ENCODE peak calls at places on chromosome 18, in five cellular contexts. Y is AG04450, U is GM23248, H is tibial artery, B is ovary. C is an unnamed sample.

GRCh38 chr18:50126466-50126865 is 68.5 kb downstream of the MYO5B start:
- DNase-seq in Y (no peak), U (no peak), H (no peak), B (no peak), C (no peak)

GRCh38 chr18:50388988-50389387 is 14.1 kb downstream of the SKA1 start:
- DNase-seq in Y (no peak), U (no peak), H (no peak), B (no peak), C (no peak)

GRCh38 chr18:58247363-58247834 is 203.4 kb downstream of the NEDD4L start:
- DNase-seq in Y (no peak), U (peak; percentile 50), H (no peak), B (no peak), C (no peak)

GRCh38 chr18:55321268-55322175 is 266.5 kb downstream of the TCF4 start:
- DNase-seq in Y (peak; percentile 75), U (peak; percentile 95), H (peak; percentile 92), B (peak; percentile 90), C (peak; percentile 72)

GRCh38 chr18:51857989-51858388 is 482.0 kb upstream of the DCC start:
- DNase-seq in Y (no peak), U (no peak), H (no peak), B (no peak), C (no peak)

GRCh38 chr18:79871481-79872091 is 73.8 kb downstream of the KCNG2 start:
- DNase-seq in Y (no peak), U (no peak), H (no peak), B (no peak), C (no peak)

GRCh38 chr18:3093624-3094354 is 80.8 kb upstream of the LPIN2 start:
- DNase-seq in Y (no peak), U (no peak), H (no peak), B (no peak), C (no peak)

GRCh38 chr18:79754022-79754761 is 43.5 kb upstream of the KCNG2 start:
- DNase-seq in Y (no peak), U (no peak), H (peak; percentile 40), B (no peak), C (no peak)

GRCh38 chr18:6406910-6407470 is 7.7 kb downstream of the L3MBTL4 start:
- DNase-seq in Y (no peak), U (no peak), H (no peak), B (no peak), C (no peak)

GRCh38 chr18:44973282-44973681 is 292.6 kb downstream of the SETBP1 start:
- DNase-seq in Y (no peak), U (no peak), H (no peak), B (no peak), C (no peak)

GRCh38 chr18:43159091-43159490 is 43.6 kb upstream of the RIT2 start:
- DNase-seq in Y (no peak), U (peak; percentile 6), H (no peak), B (no peak), C (no peak)

GRCh38 chr18:79139206-79139605 is 70.0 kb downstream of the ATP9B start:
- DNase-seq in Y (peak; percentile 32), U (no peak), H (no peak), B (no peak), C (no peak)

GRCh38 chr18:32440478-32440877 is 30.2 kb downstream of the GAREM1 start:
- DNase-seq in Y (no peak), U (no peak), H (no peak), B (no peak), C (no peak)

GRCh38 chr18:59718108-59719057 is 21.2 kb upstream of the CCBE1 start:
- DNase-seq in Y (peak; percentile 86), U (peak; percentile 89), H (no peak), B (no peak), C (no peak)

GRCh38 chr18:74598350-74599001 is 806 bp downstream of the ZNF407 start:
- DNase-seq in Y (no peak), U (peak; percentile 69), H (peak; percentile 71), B (peak; percentile 28), C (peak; percentile 55)

GRCh38 chr18:46481048-46481846 is 175.8 kb downstream of the LOXHD1 start:
- DNase-seq in Y (peak; percentile 18), U (peak; percentile 51), H (no peak), B (no peak), C (peak; percentile 6)

GRCh38 chr18:72544092-72544886 is at the start of gene CBLN2:
- DNase-seq in Y (peak; percentile 8), U (peak; percentile 79), H (no peak), B (no peak), C (peak; percentile 35)

GRCh38 chr18:70464343-70465114 is 175.7 kb downstream of the SOCS6 start:
- DNase-seq in Y (no peak), U (peak; percentile 85), H (peak; percentile 72), B (peak; percentile 38), C (peak; percentile 62)

GRCh38 chr18:71028285-71028762 is 739.5 kb downstream of the SOCS6 start:
- DNase-seq in Y (no peak), U (no peak), H (no peak), B (no peak), C (peak; percentile 56)

GRCh38 chr18:54926593-54927297 is 32.5 kb downstream of the CCDC68 start:
- DNase-seq in Y (no peak), U (peak; percentile 42), H (no peak), B (no peak), C (no peak)

GRCh38 chr18:26710460-26711096 is 154.9 kb downstream of the AQP4 start:
- DNase-seq in Y (no peak), U (no peak), H (no peak), B (no peak), C (no peak)

GRCh38 chr18:6414723-6415362 is at the start of gene L3MBTL4:
- DNase-seq in Y (no peak), U (peak; percentile 6), H (no peak), B (peak; percentile 74), C (peak; percentile 68)

DNA sequence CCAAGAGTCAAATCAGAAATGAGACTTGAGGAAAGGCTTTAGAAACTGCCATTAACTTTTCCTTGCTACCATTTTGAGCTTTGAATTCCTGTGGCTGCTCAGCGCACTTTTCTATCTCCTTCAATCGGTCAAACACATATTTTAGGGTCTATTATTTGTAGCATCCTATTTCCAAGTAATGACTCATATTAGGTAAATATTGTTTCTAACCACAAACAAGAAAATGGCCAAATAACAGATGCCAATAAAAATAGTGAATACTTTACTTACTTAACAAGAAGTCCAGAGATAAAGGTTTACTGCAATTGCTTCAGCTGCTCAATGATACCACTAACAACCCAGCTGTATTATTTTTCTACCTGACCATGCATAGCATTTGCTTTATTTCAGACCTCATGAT is 29.7 kb upstream of the CCDC178 start:
- DNase-seq in Y (no peak), U (no peak), H (no peak), B (no peak), C (no peak)
- H3K27ac ChIP-seq in Y (no peak overlapping the region), U (no peak overlapping the region), H (no peak overlapping the region), B (no peak overlapping the region), C (no peak overlapping the region)

GRCh38 chr18:10504723-10505122 is 21.1 kb upstream of the NAPG start:
- DNase-seq in Y (no peak), U (no peak), H (no peak), B (no peak), C (no peak)
- H3K9me3 ChIP-seq in Y (peaks cover 20% of the 10 kb centered on the region), U (no peaks in the 10 kb centered on the region), H (no peaks in the 10 kb centered on the region), B (no peaks in the 10 kb centered on the region), C (no peaks in the 10 kb centered on the region)

GRCh38 chr18:48728204-48728833 is 189.5 kb downstream of the CTIF start:
- DNase-seq in Y (peak; percentile 88), U (peak; percentile 97), H (peak; percentile 78), B (no peak), C (peak; percentile 18)
- H3K27ac ChIP-seq in Y (peak overlapping the region; percentile 52), U (peak overlapping the region; percentile 95), H (peak overlapping the region; percentile 34), B (no peak overlapping the region), C (no peak overlapping the region)

GRCh38 chr18:12301263-12302005 is 6.6 kb upstream of the TUBB6 start:
- DNase-seq in Y (no peak), U (no peak), H (peak; percentile 35), B (no peak), C (no peak)
- H3K9me3 ChIP-seq in Y (peaks cover 5% of the 10 kb centered on the region), U (no peaks in the 10 kb centered on the region), H (no peaks in the 10 kb centered on the region), B (no peaks in the 10 kb centered on the region), C (no peaks in the 10 kb centered on the region)

GRCh38 chr18:77012751-77013550 is 119.6 kb downstream of the MBP start:
- DNase-seq in Y (no peak), U (no peak), H (no peak), B (no peak), C (no peak)
- H3K27ac ChIP-seq in Y (no peak overlapping the region), U (no peak overlapping the region), H (no peak overlapping the region), B (no peak overlapping the region), C (no peak overlapping the region)

GRCh38 chr18:24196764-24197163 is 57.9 kb downstream of the CABYR start:
- DNase-seq in Y (no peak), U (no peak), H (no peak), B (no peak), C (no peak)
- H3K9me3 ChIP-seq in Y (no peaks in the 10 kb centered on the region), U (no peaks in the 10 kb centered on the region), H (no peaks in the 10 kb centered on the region), B (no peaks in the 10 kb centered on the region), C (no peaks in the 10 kb centered on the region)

C was measured in pancreas.